ENCODE peak calls at places on chromosomes 12 and 14, in four cellular contexts. V is mucosa of descending colon, B is hepatocyte, F is HCT116. H is an unnamed sample.

GRCh38 chr12:4892418-4892817 is 17.3 kb upstream of the KCNA1 start:
- DNase-seq in V (no peak), B (no peak), F (no peak), H (no peak)

GRCh38 chr14:22982477-22983245 is at the start of gene AJUBA:
- DNase-seq in V (peak; percentile 87), B (peak; percentile 93), F (peak; percentile 78), H (peak; percentile 86)

GRCh38 chr14:87430810-87431209 is 562.2 kb downstream of the GALC start:
- DNase-seq in V (no peak), B (no peak), F (no peak), H (no peak)

GRCh38 chr12:112347521-112347920 is 34.7 kb downstream of the HECTD4 start:
- DNase-seq in V (no peak), B (peak; percentile 6), F (no peak), H (no peak)

GRCh38 chr12:16611146-16611545 is 5.2 kb upstream of the LMO3 start:
- DNase-seq in V (no peak), B (no peak), F (no peak), H (no peak)

GRCh38 chr12:57744194-57744776 is 554 bp upstream of the TSPAN31 start:
- DNase-seq in V (peak; percentile 84), B (no peak), F (peak; percentile 92), H (peak; percentile 84)

GRCh38 chr12:98594050-98594853 is 766 bp downstream of the SLC25A3 start:
- DNase-seq in V (peak; percentile 66), B (peak; percentile 59), F (no peak), H (peak; percentile 52)

GRCh38 chr14:34628681-34629135 is 1.2 kb downstream of the SNX6 start:
- DNase-seq in V (peak; percentile 58), B (peak; percentile 56), F (no peak), H (peak; percentile 61)

GRCh38 chr12:124902916-124903315 is 11.5 kb downstream of the UBC start:
- DNase-seq in V (no peak), B (no peak), F (no peak), H (no peak)

GRCh38 chr12:68250454-68250853 is 3.0 kb downstream of the IL22 start:
- DNase-seq in V (no peak), B (no peak), F (no peak), H (no peak)

GRCh38 chr14:57707219-57707618 is 158.7 kb downstream of the SLC35F4 start:
- DNase-seq in V (no peak), B (no peak), F (no peak), H (no peak)

DNA sequence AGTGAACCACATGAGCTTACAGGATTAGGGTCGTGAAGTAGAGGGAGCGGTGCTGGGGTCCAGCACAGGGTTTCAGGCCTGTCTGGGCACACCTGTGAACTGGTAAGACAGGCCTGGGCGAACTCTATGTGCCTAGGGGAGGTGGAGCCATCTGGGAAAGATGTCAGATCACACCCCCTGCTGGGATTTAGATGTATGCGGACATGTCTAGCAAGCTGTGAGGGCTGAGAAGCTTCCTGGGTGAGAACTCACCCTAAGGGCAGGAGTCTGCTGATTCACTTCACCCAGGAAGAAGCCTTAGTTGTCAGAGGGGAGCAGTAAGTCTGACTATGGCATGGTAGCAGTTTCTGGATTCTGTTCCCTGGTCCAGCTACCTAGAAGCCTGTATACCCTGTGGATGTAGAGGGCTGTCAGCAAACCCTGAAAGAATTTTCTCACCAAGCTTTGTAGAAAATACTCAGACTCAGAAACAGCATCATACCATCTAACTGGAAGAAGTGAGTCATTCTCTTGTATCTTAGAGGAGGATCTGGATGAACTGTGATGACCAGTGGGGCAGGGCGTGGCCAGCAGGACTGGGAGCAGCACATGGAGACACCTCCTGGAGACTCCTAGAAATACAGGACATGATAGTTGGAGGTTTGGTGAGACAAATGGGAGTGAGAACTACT is 11.2 kb upstream of the PYGL start:
- DNase-seq in V (peak; percentile 83), B (peak; percentile 91), F (peak; percentile 95), H (peak; percentile 77)
- TF ChIP-seq CTCF in V (peak; percentile 10), B (peak; percentile 42), F (peak; percentile 27), H (peak; percentile 21)

GRCh38 chr14:91249841-91250616 is 5.5 kb upstream of the GPR68 start:
- DNase-seq in V (peak; percentile 70), B (peak; percentile 36), F (no peak), H (peak; percentile 46)
- H3K4me1 ChIP-seq in V (peaks cover 15% of the 10 kb centered on the region), B (peaks cover 8% of the 10 kb centered on the region), F (peaks cover 5% of the 10 kb centered on the region), H (peaks cover 14% of the 10 kb centered on the region)

GRCh38 chr14:76473381-76474263 is 97.7 kb downstream of the ESRRB start:
- DNase-seq in V (no peak), B (no peak), F (no peak), H (no peak)
- TF ChIP-seq CTCF in V (no peak), B (peak; percentile 6), F (no peak), H (no peak)

GRCh38 chr14:90558041-90558982 is 161.5 kb downstream of the CALM1 start:
- DNase-seq in V (no peak), B (no peak), F (no peak), H (no peak)
- H3K4me1 ChIP-seq in V (no peaks in the 10 kb centered on the region), B (peaks cover 15% of the 10 kb centered on the region), F (no peaks in the 10 kb centered on the region), H (peaks cover 10% of the 10 kb centered on the region)

DNA sequence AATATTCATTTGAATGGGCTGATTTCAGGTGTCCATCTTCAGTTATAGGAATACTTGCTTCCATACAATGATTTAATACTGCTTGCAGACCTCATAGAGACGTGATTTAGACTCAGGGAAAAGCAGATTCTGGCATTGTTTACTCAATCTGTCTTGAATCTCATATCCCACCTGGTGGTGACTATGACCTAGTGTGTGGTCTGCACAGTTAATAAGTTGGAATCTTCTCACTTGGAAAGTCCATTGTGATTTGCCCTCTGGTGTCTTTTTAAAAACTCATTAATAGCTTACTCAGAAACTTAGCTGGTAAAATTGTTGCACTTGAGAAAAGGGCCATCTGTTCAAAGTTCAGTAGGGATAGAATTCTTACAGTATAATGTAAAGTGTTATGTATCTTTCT is 106.0 kb downstream of the PELI2 start:
- DNase-seq in V (no peak), B (peak; percentile 34), F (no peak), H (no peak)
- TF ChIP-seq CTCF in V (no peak), B (peak; percentile 23), F (no peak), H (no peak)

DNA sequence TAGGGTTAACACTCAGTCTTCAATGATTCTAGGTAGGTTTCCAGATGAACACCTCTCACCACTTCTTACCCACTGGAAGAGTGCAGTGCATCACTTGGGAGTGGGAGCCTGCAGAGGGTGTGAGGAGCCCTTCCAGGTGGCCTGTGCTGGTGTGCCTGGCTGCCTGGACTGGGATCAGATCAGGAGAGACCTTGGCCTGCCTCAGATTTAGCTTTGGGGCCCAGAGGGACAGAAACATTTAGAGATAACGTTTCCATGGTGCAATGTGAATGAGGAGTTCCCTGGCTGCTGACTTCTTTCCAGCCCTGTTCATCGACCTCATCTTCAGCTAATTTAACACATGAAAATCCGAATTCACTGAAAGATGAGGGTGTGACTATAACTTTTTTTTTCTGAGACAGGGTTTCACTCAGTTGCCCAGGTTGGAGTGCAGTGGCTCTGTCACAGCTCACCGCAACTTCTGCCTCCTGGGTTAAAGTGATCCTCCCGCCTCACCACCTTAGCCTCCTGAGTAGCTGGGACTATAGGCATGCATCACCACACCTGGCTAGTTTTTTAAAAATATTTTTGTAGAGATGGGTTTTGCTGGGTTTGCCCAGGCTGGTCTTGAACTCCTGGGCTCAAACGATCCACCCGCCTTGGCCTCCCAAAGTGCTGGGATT is 53.6 kb downstream of the SUSD6 start:
- DNase-seq in V (no peak), B (no peak), F (no peak), H (no peak)
- H3K4me1 ChIP-seq in V (peaks cover 20% of the 10 kb centered on the region), B (peaks cover 65% of the 10 kb centered on the region), F (no peaks in the 10 kb centered on the region), H (peaks cover 90% of the 10 kb centered on the region)

GRCh38 chr12:6752931-6753771 is at the start of gene MLF2:
- DNase-seq in V (peak; percentile 99), B (peak; percentile 98), F (peak; percentile 97), H (peak; percentile 99)
- TF ChIP-seq CTCF in V (peak; percentile 91), B (peak; percentile 98), F (no peak), H (no peak)

GRCh38 chr14:63867926-63868921 is 15.4 kb downstream of the SYNE2 start:
- DNase-seq in V (no peak), B (no peak), F (no peak), H (no peak)
- H3K4me1 ChIP-seq in V (peaks cover 23% of the 10 kb centered on the region), B (no peaks in the 10 kb centered on the region), F (peaks cover 26% of the 10 kb centered on the region), H (peaks cover 42% of the 10 kb centered on the region)

GRCh38 chr12:53292441-53292840 is 2.9 kb upstream of the PFDN5 start:
- DNase-seq in V (no peak), B (no peak), F (no peak), H (no peak)

GRCh38 chr12:53299101-53299453 is 418 bp upstream of the MYG1 start:
- DNase-seq in V (no peak), B (peak; percentile 70), F (peak; percentile 29), H (no peak)

GRCh38 chr12:53298154-53298553 is 1.3 kb upstream of the MYG1 start:
- DNase-seq in V (no peak), B (no peak), F (no peak), H (no peak)

GRCh38 chr12:53295891-53296219 is 513 bp downstream of the PFDN5 start:
- DNase-seq in V (no peak), B (no peak), F (no peak), H (no peak)

DNA sequence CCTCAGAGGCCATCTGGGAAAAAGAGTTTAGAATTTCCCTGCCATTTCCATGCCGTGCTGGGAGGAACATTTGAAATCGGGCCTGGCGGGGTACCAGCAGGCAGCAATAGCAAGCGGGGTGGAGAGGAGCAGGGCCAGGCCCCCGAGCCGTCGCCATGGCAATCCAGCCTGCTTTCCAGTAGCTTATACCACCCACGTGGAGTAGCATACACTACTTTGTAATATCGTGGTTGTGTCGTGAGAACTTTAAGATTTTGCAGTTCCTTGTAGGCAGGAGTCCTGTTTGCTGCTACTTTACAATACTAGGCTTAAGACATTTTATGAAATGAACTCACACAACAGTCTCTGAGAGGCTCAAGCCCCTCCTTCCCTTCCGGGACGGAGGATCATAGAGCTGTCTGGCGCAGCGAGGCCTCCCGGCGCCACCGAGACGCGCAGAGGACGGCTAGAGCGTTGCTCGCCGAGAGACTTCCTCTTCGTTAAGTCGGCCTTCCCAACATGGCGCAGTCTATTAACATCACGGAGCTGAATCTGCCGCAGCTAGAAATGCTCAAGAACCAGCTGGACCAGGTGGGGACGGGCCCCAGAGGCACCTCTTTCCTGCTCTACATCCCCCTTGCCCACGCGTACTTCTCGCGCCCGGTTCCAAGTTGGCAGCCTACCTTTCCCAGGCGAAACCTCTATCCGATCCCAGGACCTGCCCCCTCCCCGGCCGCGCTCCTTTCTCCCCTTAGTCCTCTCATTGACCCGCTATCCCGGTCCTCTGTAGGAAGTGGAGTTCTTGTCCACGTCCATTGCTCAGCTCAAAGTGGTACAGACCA is at the start of gene PFDN5:
- DNase-seq in V (peak; percentile 94), B (peak; percentile 93), F (peak; percentile 82), H (peak; percentile 92)
- TF ChIP-seq CTCF in V (no peak), B (no peak), F (no peak), H (peak; percentile 51)

H was measured in transverse colon.